ENCODE peak calls at places on chromosomes 6 and 20, in nine cellular contexts. T is adipocyte; Z is T-cell; F is dermis blood vessel endothelial cell; Q is stimulated activated CD8-positive, alpha-beta memory T cell treated with anti-CD3 and anti-CD28 coated beads, Interleukin-2, amount 100 ng/mL, for 1 hour; Y is iPS-NIHi11; R is heart left ventricle; X is glomerular endothelial cell; P is nucleus accumbens. M is an unnamed sample.

GRCh38 chr20:11132819-11133341 is 459.1 kb upstream of the JAG1 start:
- DNase-seq in T (no peak), Z (no peak), F (no peak), Q (no peak), Y (no peak), R (no peak), X (no peak), P (no peak), M (no peak)

GRCh38 chr6:8658391-8658790 is 223.0 kb upstream of the SLC35B3 start:
- DNase-seq in T (peak; percentile 16), Z (no peak), F (no peak), Q (no peak), Y (no peak), R (no peak), X (no peak), P (no peak), M (no peak)

GRCh38 chr20:58251979-58252591 is 23.6 kb upstream of the ANKRD60 start:
- DNase-seq in T (peak; percentile 75), Z (no peak), F (peak; percentile 88), Q (no peak), Y (no peak), R (no peak), X (peak; percentile 78), P (no peak), M (no peak)

GRCh38 chr20:47727170-47727880 is 58.0 kb downstream of the SULF2 start:
- DNase-seq in T (no peak), Z (peak; percentile 63), F (peak; percentile 25), Q (peak; percentile 37), Y (no peak), R (peak; percentile 75), X (no peak), P (peak; percentile 20), M (no peak)

GRCh38 chr6:145863988-145864616 is 49.5 kb upstream of the FBXO30 start:
- DNase-seq in T (no peak), Z (no peak), F (no peak), Q (no peak), Y (no peak), R (no peak), X (no peak), P (no peak), M (no peak)

GRCh38 chr6:53014034-53014433 is 18.9 kb upstream of the GSTA4 start:
- DNase-seq in T (peak; percentile 89), Z (no peak), F (no peak), Q (no peak), Y (no peak), R (no peak), X (no peak), P (no peak), M (no peak)

GRCh38 chr20:37328149-37328945 is 17.6 kb upstream of the SRC start:
- DNase-seq in T (no peak), Z (no peak), F (no peak), Q (no peak), Y (no peak), R (no peak), X (no peak), P (no peak), M (no peak)

GRCh38 chr6:36349240-36349639 is 12.6 kb upstream of the BNIP5 start:
- DNase-seq in T (no peak), Z (no peak), F (peak; percentile 48), Q (no peak), Y (no peak), R (no peak), X (no peak), P (peak; percentile 33), M (no peak)

GRCh38 chr6:22133352-22133751 is 163.5 kb downstream of the PRL start:
- DNase-seq in T (no peak), Z (no peak), F (peak; percentile 39), Q (no peak), Y (no peak), R (no peak), X (no peak), P (no peak), M (no peak)

GRCh38 chr6:41413250-41413649 is 77.8 kb downstream of the NCR2 start:
- DNase-seq in T (no peak), Z (no peak), F (no peak), Q (no peak), Y (no peak), R (no peak), X (no peak), P (peak; percentile 10), M (no peak)

GRCh38 chr6:49269190-49269589 is 193.9 kb downstream of the MMUT start:
- DNase-seq in T (peak; percentile 32), Z (no peak), F (no peak), Q (no peak), Y (no peak), R (no peak), X (no peak), P (no peak), M (no peak)

GRCh38 chr6:26284537-26285142 is 80.4 kb upstream of the BTN3A2 start:
- DNase-seq in T (peak; percentile 82), Z (peak; percentile 51), F (peak; percentile 74), Q (no peak), Y (no peak), R (peak; percentile 75), X (no peak), P (peak; percentile 35), M (no peak)

GRCh38 chr6:29907637-29908340 is 34.5 kb upstream of the HLA-A start:
- DNase-seq in T (no peak), Z (no peak), F (no peak), Q (no peak), Y (no peak), R (no peak), X (no peak), P (no peak), M (no peak)

GRCh38 chr6:29626948-29627761 is 5.8 kb downstream of the GABBR1 start:
- DNase-seq in T (peak; percentile 32), Z (no peak), F (no peak), Q (no peak), Y (no peak), R (peak; percentile 66), X (no peak), P (peak; percentile 41), M (no peak)

GRCh38 chr6:148436466-148436865 is 93.8 kb downstream of the SASH1 start:
- DNase-seq in T (no peak), Z (no peak), F (no peak), Q (no peak), Y (no peak), R (no peak), X (no peak), P (no peak), M (no peak)

GRCh38 chr20:24850206-24850605 is 98.9 kb upstream of the CST7 start:
- DNase-seq in T (no peak), Z (no peak), F (no peak), Q (no peak), Y (no peak), R (no peak), X (no peak), P (no peak), M (no peak)

GRCh38 chr20:47749367-47749766 is 35.9 kb downstream of the SULF2 start:
- DNase-seq in T (peak; percentile 29), Z (no peak), F (peak; percentile 24), Q (no peak), Y (no peak), R (no peak), X (no peak), P (no peak), M (no peak)

GRCh38 chr6:130482645-130483390 is 117.0 kb downstream of the TMEM200A start:
- DNase-seq in T (peak; percentile 46), Z (no peak), F (no peak), Q (no peak), Y (no peak), R (no peak), X (no peak), P (no peak), M (no peak)

GRCh38 chr6:42791706-42792320 is 10.0 kb downstream of the BICRAL start:
- DNase-seq in T (no peak), Z (no peak), F (no peak), Q (no peak), Y (no peak), R (no peak), X (no peak), P (no peak), M (no peak)

GRCh38 chr20:23225407-23226060 is 125.1 kb upstream of the NXT1 start:
- DNase-seq in T (peak; percentile 97), Z (no peak), F (no peak), Q (no peak), Y (no peak), R (no peak), X (no peak), P (no peak), M (no peak)

GRCh38 chr20:25233016-25233772 is 14.7 kb upstream of the PYGB start:
- DNase-seq in T (peak; percentile 76), Z (no peak), F (peak; percentile 50), Q (no peak), Y (peak; percentile 29), R (no peak), X (no peak), P (no peak), M (no peak)

GRCh38 chr20:39067526-39068216 is 105.5 kb downstream of the DHX35 start:
- DNase-seq in T (no peak), Z (no peak), F (no peak), Q (no peak), Y (no peak), R (no peak), X (no peak), P (no peak), M (no peak)

GRCh38 chr6:133092199-133092598 is 149.0 kb upstream of the EYA4 start:
- DNase-seq in T (no peak), Z (no peak), F (no peak), Q (no peak), Y (no peak), R (no peak), X (no peak), P (no peak), M (no peak)

GRCh38 chr6:166393535-166393823 is 10.7 kb upstream of the MPC1 start:
- DNase-seq in T (no peak), Z (no peak), F (no peak), Q (no peak), Y (no peak), R (no peak), X (no peak), P (no peak), M (no peak)

GRCh38 chr6:8530775-8531435 is 95.6 kb upstream of the SLC35B3 start:
- DNase-seq in T (no peak), Z (no peak), F (no peak), Q (no peak), Y (no peak), R (no peak), X (no peak), P (no peak), M (no peak)

GRCh38 chr20:48338717-48339116 is 489.1 kb downstream of the PREX1 start:
- DNase-seq in T (peak; percentile 16), Z (no peak), F (no peak), Q (no peak), Y (no peak), R (no peak), X (no peak), P (no peak), M (no peak)

GRCh38 chr6:71465096-71465495 is 176.5 kb downstream of the OGFRL1 start:
- DNase-seq in T (no peak), Z (no peak), F (no peak), Q (no peak), Y (no peak), R (no peak), X (no peak), P (no peak), M (no peak)

GRCh38 chr6:88380618-88381288 is 214.6 kb upstream of the CNR1 start:
- DNase-seq in T (no peak), Z (no peak), F (peak; percentile 46), Q (no peak), Y (no peak), R (no peak), X (no peak), P (peak; percentile 71), M (no peak)

GRCh38 chr20:18223399-18223798 is 64.9 kb upstream of the ZNF133 start:
- DNase-seq in T (no peak), Z (no peak), F (peak; percentile 30), Q (no peak), Y (no peak), R (no peak), X (no peak), P (no peak), M (no peak)

GRCh38 chr6:107818272-107818671 is 5.8 kb downstream of the SCML4 start:
- DNase-seq in T (no peak), Z (no peak), F (no peak), Q (no peak), Y (no peak), R (no peak), X (no peak), P (no peak), M (no peak)

GRCh38 chr6:101296184-101296583 is 97.3 kb upstream of the GRIK2 start:
- DNase-seq in T (peak; percentile 89), Z (no peak), F (no peak), Q (no peak), Y (no peak), R (no peak), X (no peak), P (no peak), M (no peak)

M was measured in NT2/D1.